ENCODE peak calls at places on chromosome 2, in four cellular contexts. U is neuronal stem cell, E is astrocyte, O is IMR-90. H is an unnamed sample.

GRCh38 chr2:29224693-29225551 is 109.7 kb downstream of the CLIP4 start:
- DNase-seq in U (no peak), E (no peak), O (no peak), H (no peak)

GRCh38 chr2:170883683-170884082 is 45.4 kb upstream of the GORASP2 start:
- DNase-seq in U (no peak), E (peak; percentile 30), O (no peak), H (no peak)

GRCh38 chr2:109318150-109318948 is 189.3 kb downstream of the SH3RF3 start:
- DNase-seq in U (peak; percentile 8), E (peak; percentile 94), O (peak; percentile 98), H (no peak)

GRCh38 chr2:168130302-168130701 is 117.1 kb downstream of the STK39 start:
- DNase-seq in U (no peak), E (no peak), O (no peak), H (no peak)

GRCh38 chr2:5164806-5165525 is 527.2 kb upstream of the SOX11 start:
- DNase-seq in U (no peak), E (peak; percentile 92), O (peak; percentile 67), H (peak; percentile 90)

GRCh38 chr2:70696142-70696541 is 71.9 kb downstream of the ADD2 start:
- DNase-seq in U (no peak), E (no peak), O (no peak), H (no peak)

GRCh38 chr2:74845217-74845751 is 11.4 kb downstream of the HK2 start:
- DNase-seq in U (no peak), E (peak; percentile 90), O (peak; percentile 94), H (peak; percentile 97)

GRCh38 chr2:43605079-43605655 is 9.3 kb upstream of the THADA start:
- DNase-seq in U (peak; percentile 18), E (peak; percentile 39), O (peak; percentile 72), H (peak; percentile 36)

GRCh38 chr2:197086500-197086899 is 160.0 kb upstream of the PGAP1 start:
- DNase-seq in U (no peak), E (no peak), O (no peak), H (no peak)

GRCh38 chr2:119849838-119850565 is 90.3 kb downstream of the PTPN4 start:
- DNase-seq in U (no peak), E (no peak), O (peak; percentile 23), H (peak; percentile 81)

GRCh38 chr2:119856469-119856901 is 96.8 kb downstream of the PTPN4 start:
- DNase-seq in U (no peak), E (no peak), O (no peak), H (no peak)

GRCh38 chr2:119852214-119852613 is 92.5 kb downstream of the PTPN4 start:
- DNase-seq in U (no peak), E (no peak), O (no peak), H (no peak)

GRCh38 chr2:119857742-119858141 is 98.0 kb downstream of the PTPN4 start:
- DNase-seq in U (no peak), E (no peak), O (no peak), H (no peak)

GRCh38 chr2:119853777-119854399 is 94.2 kb downstream of the PTPN4 start:
- DNase-seq in U (no peak), E (no peak), O (no peak), H (no peak)
- H3K9me3 ChIP-seq in U (peaks cover 26% of the 10 kb centered on the region), E (peaks cover 7% of the 10 kb centered on the region), O (peaks cover 9% of the 10 kb centered on the region), H (peaks cover 11% of the 10 kb centered on the region)

GRCh38 chr2:201232125-201232815 is 28.1 kb upstream of the CASP8 start:
- DNase-seq in U (peak; percentile 65), E (peak; percentile 69), O (peak; percentile 87), H (peak; percentile 90)
- H3K9ac ChIP-seq in U (no peak overlapping the region), E (no peak overlapping the region), O (peak overlapping the region; percentile 4), H (no peak overlapping the region)

GRCh38 chr2:125572660-125573059 is 1083.3 kb upstream of the GYPC start:
- DNase-seq in U (no peak), E (no peak), O (no peak), H (no peak)
- H3K9me3 ChIP-seq in U (no peaks in the 10 kb centered on the region), E (no peaks in the 10 kb centered on the region), O (peaks cover 3% of the 10 kb centered on the region), H (peaks cover 17% of the 10 kb centered on the region)

GRCh38 chr2:54456526-54457325 is 599 bp downstream of the SPTBN1 start:
- DNase-seq in U (peak; percentile 67), E (peak; percentile 17), O (peak; percentile 19), H (peak; percentile 44)
- H3K9ac ChIP-seq in U (peak overlapping the region; percentile 88), E (peak overlapping the region; percentile 87), O (peak overlapping the region; percentile 79), H (peak overlapping the region; percentile 61)

GRCh38 chr2:176779917-176780316 is 432.7 kb upstream of the HNRNPA3 start:
- DNase-seq in U (no peak), E (no peak), O (no peak), H (no peak)
- H3K9me3 ChIP-seq in U (no peaks in the 10 kb centered on the region), E (no peaks in the 10 kb centered on the region), O (no peaks in the 10 kb centered on the region), H (no peaks in the 10 kb centered on the region)

GRCh38 chr2:38580237-38580636 is 22.5 kb downstream of the HNRNPLL start:
- DNase-seq in U (no peak), E (no peak), O (no peak), H (no peak)
- H3K9ac ChIP-seq in U (no peak overlapping the region), E (no peak overlapping the region), O (no peak overlapping the region), H (no peak overlapping the region)

H was measured in mammary epithelial cell.